ENCODE peak calls at places on chromosomes 12 and 14, in nine cellular contexts. L is fibroblast of villous mesenchyme, Y is left ventricle myocardium inferior, O is H1, U is epithelial cell of esophagus, B is HFFc6, R is kidney epithelial cell, X is B cell, G is OCI-LY7. D is an unnamed sample.

GRCh38 chr14:69318901-69319475 is 59.0 kb downstream of the GALNT16 start:
- DNase-seq in G (no peak), U (no peak), O (no peak), L (no peak), Y (no peak), B (no peak), R (no peak), X (no peak), D (no peak)

GRCh38 chr14:54487771-54488170 is 1.0 kb downstream of the GMFB start:
- DNase-seq in R (no peak), G (no peak), B (peak; percentile 49), O (no peak), L (peak; percentile 51), U (peak; percentile 39), X (no peak), Y (no peak), D (no peak)

GRCh38 chr12:104852102-104852501 is 106.0 kb downstream of the SLC41A2 start:
- DNase-seq in G (no peak), L (no peak), O (no peak), R (no peak), Y (no peak), B (no peak), X (no peak), U (no peak), D (no peak)

GRCh38 chr12:119601877-119602536 is 8.4 kb downstream of the TMEM233 start:
- DNase-seq in Y (no peak), B (no peak), X (no peak), R (no peak), O (no peak), U (no peak), L (no peak), G (no peak), D (no peak)

GRCh38 chr12:124952801-124953200 is 36.1 kb downstream of the DHX37 start:
- DNase-seq in L (no peak), B (no peak), U (peak; percentile 7), R (no peak), X (no peak), Y (no peak), O (no peak), G (no peak), D (no peak)

GRCh38 chr12:67624355-67624754 is 24.2 kb upstream of the DYRK2 start:
- DNase-seq in U (no peak), B (no peak), O (no peak), X (no peak), Y (no peak), R (no peak), L (no peak), G (no peak), D (no peak)

GRCh38 chr14:55938249-55938791 is 179.9 kb upstream of the PELI2 start:
- DNase-seq in O (no peak), G (no peak), R (peak; percentile 26), B (peak; percentile 8), X (no peak), U (peak; percentile 92), L (no peak), Y (peak; percentile 55), D (no peak)

GRCh38 chr12:25130741-25131188 is 64.2 kb downstream of the DNAI7 start:
- DNase-seq in G (peak; percentile 80), U (peak; percentile 62), R (no peak), O (no peak), B (peak; percentile 60), L (peak; percentile 65), X (no peak), Y (no peak), D (peak; percentile 4)

GRCh38 chr12:114799574-114800487 is 115.9 kb upstream of the TBX3 start:
- DNase-seq in U (no peak), X (no peak), O (no peak), Y (peak; percentile 83), R (no peak), L (peak; percentile 17), G (no peak), B (peak; percentile 26), D (peak; percentile 16)

GRCh38 chr14:75559451-75560187 is 18.8 kb upstream of the FLVCR2 start:
- DNase-seq in O (no peak), X (no peak), L (peak; percentile 81), U (peak; percentile 94), Y (no peak), B (peak; percentile 6), G (no peak), R (peak; percentile 26), D (no peak)

GRCh38 chr14:50233335-50234250 is 2.2 kb upstream of the SOS2 start:
- DNase-seq in L (no peak), R (no peak), Y (no peak), O (no peak), U (peak; percentile 20), X (no peak), B (no peak), G (no peak), D (no peak)

DNA sequence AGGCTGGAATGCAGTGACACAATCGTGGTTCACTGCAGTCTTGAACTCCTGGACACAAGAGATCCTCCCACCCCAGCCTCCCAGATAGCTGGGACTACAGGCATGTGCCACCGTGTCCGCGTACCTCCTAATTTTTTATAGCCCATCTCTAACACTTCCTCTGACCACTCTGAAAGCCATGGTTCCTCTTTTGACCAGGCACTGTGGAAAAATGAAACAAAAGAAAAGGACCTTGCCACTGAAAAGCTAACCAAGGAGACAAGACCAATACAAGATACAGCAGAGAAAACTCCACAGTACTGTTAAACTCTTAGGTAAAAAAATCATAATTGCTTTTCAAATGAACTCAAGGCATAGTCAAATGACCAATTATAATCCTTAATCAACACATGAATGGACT is 233.3 kb downstream of the NEDD1 start:
- DNase-seq in G (no peak), U (no peak), Y (no peak), O (no peak), B (no peak), L (no peak), R (no peak), X (no peak), D (no peak)
- TF ChIP-seq CTCF in G (no peak), U (no peak), Y (no peak), O (no peak), B (no peak), L (no peak), R (no peak), X (no peak), D (no peak)

DNA sequence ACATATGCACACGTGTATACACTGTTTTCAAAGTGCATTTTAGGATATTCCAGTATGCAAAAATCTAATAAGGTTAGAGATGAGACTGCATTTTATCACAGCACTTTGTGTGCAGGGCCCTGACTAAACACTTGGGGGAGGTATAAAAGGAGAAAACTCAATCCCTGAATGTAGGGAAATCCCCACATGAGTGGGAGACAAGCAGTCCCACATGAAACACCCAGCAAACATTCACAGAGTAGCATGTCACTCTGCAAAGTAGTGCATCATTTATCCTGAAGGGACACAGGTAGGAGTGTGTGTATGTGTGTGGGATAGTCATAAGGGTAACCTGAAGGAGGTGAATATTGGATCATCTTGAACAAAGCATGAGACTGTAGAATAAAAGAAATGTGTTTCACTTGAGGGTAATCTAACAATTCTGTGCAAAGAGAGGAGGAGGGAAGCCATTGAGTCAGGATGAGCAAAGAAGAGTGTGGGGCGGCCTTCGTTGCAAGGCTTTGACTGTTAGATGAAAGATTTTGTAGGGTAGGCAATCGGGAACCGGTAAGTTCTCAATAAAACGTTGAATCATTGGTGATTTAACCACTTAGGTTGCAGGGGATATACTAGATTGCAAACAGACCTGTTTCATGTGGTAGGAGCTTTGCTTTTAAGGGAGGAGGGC is 2.9 kb downstream of the PRPF40B start:
- DNase-seq in L (no peak), X (no peak), Y (no peak), O (no peak), U (peak; percentile 39), B (no peak), G (no peak), R (no peak), D (no peak)
- TF ChIP-seq CTCF in L (peak; percentile 14), X (peak; percentile 30), Y (no peak), O (no peak), U (no peak), B (no peak), G (peak; percentile 48), R (peak; percentile 9), D (no peak)

GRCh38 chr12:168763-169525 is 45.0 kb downstream of the SLC6A12 start:
- DNase-seq in G (no peak), L (peak; percentile 30), R (no peak), Y (no peak), O (no peak), B (no peak), U (no peak), X (no peak), D (no peak)

GRCh38 chr12:171276-171675 is 42.7 kb downstream of the SLC6A12 start:
- DNase-seq in G (no peak), X (no peak), R (no peak), O (no peak), Y (no peak), B (no peak), U (no peak), L (no peak), D (no peak)

GRCh38 chr12:168201-168600 is 45.8 kb downstream of the SLC6A12 start:
- DNase-seq in B (no peak), Y (no peak), U (no peak), X (no peak), O (no peak), L (no peak), G (no peak), R (no peak), D (no peak)

GRCh38 chr12:170361-171225 is 43.4 kb downstream of the SLC6A12 start:
- DNase-seq in O (no peak), L (no peak), Y (no peak), X (no peak), U (no peak), R (no peak), G (no peak), B (no peak), D (no peak)

GRCh38 chr12:169528-170360 is 44.2 kb downstream of the SLC6A12 start:
- DNase-seq in U (no peak), Y (no peak), R (no peak), B (no peak), L (no peak), O (no peak), G (no peak), X (no peak), D (no peak)
- TF ChIP-seq CTCF in U (no peak), Y (no peak), R (peak; percentile 19), B (peak; percentile 64), L (peak; percentile 7), O (no peak), G (peak; percentile 48), X (no peak), D (no peak)

DNA sequence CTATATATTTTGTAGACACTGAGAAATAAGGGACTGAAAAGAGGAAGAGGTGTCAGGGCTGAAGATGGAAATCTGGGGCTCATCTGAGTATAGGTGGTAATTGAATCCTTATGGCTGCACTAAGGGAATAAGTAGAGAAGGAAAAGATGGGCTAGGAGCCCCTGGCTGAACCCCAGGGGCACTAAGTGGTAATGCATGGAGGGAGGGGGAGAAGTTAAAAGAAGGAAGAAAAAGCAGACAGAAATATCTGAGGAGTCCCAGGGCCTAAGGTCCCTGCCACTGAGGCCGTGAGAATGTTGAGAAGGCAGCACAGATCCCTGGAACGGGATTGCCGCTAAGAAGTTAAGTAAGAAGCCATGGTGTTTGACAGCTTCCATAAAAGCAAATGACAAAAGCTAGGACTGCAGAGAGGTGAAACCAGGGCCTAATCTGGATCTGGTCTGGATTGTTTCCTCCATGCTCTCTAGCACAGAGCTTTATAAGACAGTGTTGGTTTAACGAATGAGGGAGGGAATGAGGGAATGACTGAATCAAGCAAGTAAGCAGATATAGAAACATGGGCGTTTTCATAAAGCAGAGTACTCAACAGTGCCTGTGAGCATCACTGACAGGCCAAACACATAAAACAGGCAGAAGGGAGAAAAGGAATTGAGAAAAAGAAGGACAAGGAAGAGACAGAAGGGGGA is 92.9 kb downstream of the HMGA2 start:
- DNase-seq in B (no peak), L (peak; percentile 46), X (no peak), U (no peak), Y (no peak), G (no peak), O (no peak), R (no peak), D (no peak)
- TF ChIP-seq CTCF in B (peak; percentile 16), L (no peak), X (no peak), U (no peak), Y (no peak), G (no peak), O (no peak), R (no peak), D (no peak)

D was measured in BJ.